ENCODE peak calls at places on chromosomes 11 and 22, in four cellular contexts. B is HepG2, Q is WTC11, J is K562. Z is an unnamed sample.

GRCh38 chr11:95556342-95557151 is 233.0 kb downstream of the FAM76B start:
- DNase-seq in Q (no peak), B (no peak), J (no peak), Z (no peak)

GRCh38 chr11:35274909-35275807 is 136.2 kb downstream of the CD44 start:
- DNase-seq in J (no peak), Q (no peak), B (peak), Z (no peak)

GRCh38 chr11:68373810-68374501 is 61.6 kb downstream of the LRP5 start:
- DNase-seq in B (peak), J (no peak), Q (no peak), Z (no peak)

GRCh38 chr11:4697583-4697982 is at the start of gene OR51E2:
- DNase-seq in J (no peak), Q (no peak), B (no peak), Z (no peak)

GRCh38 chr11:122656073-122656630 is 630 bp downstream of the UBASH3B start:
- DNase-seq in Q (peak), J (peak), B (no peak), Z (peak)

GRCh38 chr11:126310229-126310991 is 6.5 kb downstream of the DCPS start:
- DNase-seq in Q (peak), B (peak), J (peak), Z (peak)

GRCh38 chr11:911031-911889 is 650 bp upstream of the CHID1 start:
- DNase-seq in J (peak), B (no peak), Q (peak), Z (peak)

GRCh38 chr22:22944268-22944985 is 56.8 kb downstream of the IGLL5 start:
- DNase-seq in B (no peak), J (peak), Q (no peak), Z (no peak)

GRCh38 chr11:19573666-19574065 is 139.0 kb upstream of the NAV2 start:
- DNase-seq in B (no peak), J (no peak), Q (no peak), Z (no peak)

GRCh38 chr11:101128571-101129202 is 926 bp downstream of the PGR start:
- DNase-seq in Q (peak), J (no peak), B (no peak), Z (no peak)

GRCh38 chr11:17275376-17276235 is 933 bp upstream of the NUCB2 start:
- DNase-seq in B (peak), J (no peak), Q (no peak), Z (no peak)

GRCh38 chr22:46866591-46866990 is 104.1 kb downstream of the TBC1D22A start:
- DNase-seq in J (no peak), Q (no peak), B (no peak), Z (no peak)

GRCh38 chr22:48099251-48099650 is 1336.8 kb downstream of the TBC1D22A start:
- DNase-seq in J (no peak), Q (no peak), B (no peak), Z (no peak)

GRCh38 chr11:63567044-63567840 is 4.1 kb upstream of the PLAAT2 start:
- DNase-seq in B (peak), Q (no peak), J (peak), Z (no peak)

GRCh38 chr11:116224154-116224888 is 548.5 kb downstream of the BUD13 start:
- DNase-seq in Q (peak), B (peak), J (peak), Z (peak)
- TF ChIP-seq SP1 in Q (no peak), B (no peak), J (no peak), Z (no peak)

GRCh38 chr11:111327908-111328624 is 29.7 kb downstream of the POU2AF3 start:
- DNase-seq in J (no peak), B (no peak), Q (no peak), Z (no peak)
- TF ChIP-seq ELF4 in J (no peak), B (no peak), Q (no peak), Z (no peak)

GRCh38 chr11:114173836-114174235 is 114.3 kb downstream of the ZBTB16 start:
- DNase-seq in B (no peak), Q (no peak), J (no peak), Z (no peak)

GRCh38 chr11:114172871-114173444 is 113.4 kb downstream of the ZBTB16 start:
- DNase-seq in B (no peak), Q (no peak), J (no peak), Z (no peak)

GRCh38 chr11:114170226-114170625 is 110.7 kb downstream of the ZBTB16 start:
- DNase-seq in Q (no peak), J (no peak), B (no peak), Z (no peak)

GRCh38 chr11:114171257-114172054 is 111.9 kb downstream of the ZBTB16 start:
- DNase-seq in Q (no peak), J (no peak), B (peak), Z (no peak)

GRCh38 chr11:114172055-114172861 is 112.7 kb downstream of the ZBTB16 start:
- DNase-seq in J (no peak), Q (no peak), B (no peak), Z (no peak)
- TF ChIP-seq SP1 in J (no peak), Q (no peak), B (no peak), Z (no peak)

DNA sequence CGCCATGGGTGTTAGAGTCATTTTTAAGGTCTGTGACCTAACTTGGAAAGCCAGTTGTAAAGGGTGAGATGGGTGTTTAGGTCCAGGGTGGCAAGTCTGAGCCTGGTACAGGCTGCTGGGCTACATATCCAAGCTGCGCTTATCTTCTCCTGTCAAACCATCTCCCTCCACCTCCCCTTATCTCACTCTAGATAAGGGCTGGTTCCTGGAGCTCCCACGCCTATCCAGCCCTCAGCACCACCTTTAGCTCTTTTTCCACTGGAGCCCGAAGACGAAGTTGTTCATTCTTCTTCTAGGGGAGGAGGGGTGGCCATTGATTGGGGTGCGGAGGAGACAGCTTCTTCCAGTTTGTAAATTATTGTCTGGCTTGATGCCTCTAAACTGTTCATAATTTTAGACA is 48.5 kb downstream of the MICAL2 start:
- DNase-seq in Q (no peak), J (no peak), B (no peak), Z (no peak)
- TF ChIP-seq ELF4 in Q (no peak), J (no peak), B (no peak), Z (no peak)

DNA sequence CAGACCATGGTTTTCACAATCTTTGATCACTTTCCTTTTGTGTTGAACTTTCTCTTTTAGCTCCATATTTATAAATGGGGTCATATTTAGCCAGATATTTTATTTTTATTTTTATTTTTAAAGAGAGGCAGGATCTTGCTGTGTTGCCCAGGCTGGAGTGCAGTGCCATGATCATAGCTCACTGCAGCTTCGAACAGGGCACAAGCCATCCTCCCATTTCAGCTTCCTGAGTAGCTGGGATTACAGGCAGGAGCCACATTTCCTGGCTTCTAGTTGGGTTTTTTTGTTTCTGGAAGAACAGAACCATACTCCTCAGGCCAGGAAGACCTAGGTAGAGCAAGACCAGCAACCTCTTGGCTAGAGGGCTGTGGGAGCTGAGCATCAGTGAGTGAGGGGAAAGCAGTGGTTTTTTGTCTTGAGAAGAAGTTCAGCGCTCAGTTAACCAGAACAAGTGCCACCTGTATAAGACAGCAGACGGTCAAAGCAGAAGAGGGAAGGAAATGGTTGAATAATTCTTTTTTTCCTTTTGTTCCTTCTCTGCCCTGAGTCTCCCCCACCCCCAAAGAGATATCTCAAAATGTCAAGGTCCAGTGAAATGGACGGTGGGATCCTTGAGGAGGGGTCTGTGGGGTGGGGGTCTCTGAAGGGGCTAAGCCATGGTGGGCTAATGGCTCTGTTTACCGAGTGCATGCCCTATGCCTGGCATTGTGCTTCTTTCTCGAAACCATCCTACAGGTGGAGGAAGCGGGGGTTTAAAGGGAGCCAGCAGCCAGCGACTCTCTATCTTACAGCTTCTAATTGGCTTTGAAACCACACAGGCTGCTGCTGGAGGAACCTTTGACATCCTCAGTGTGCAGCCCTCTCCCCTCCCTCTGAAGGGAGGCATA is 63.0 kb downstream of the PTPRJ start:
- DNase-seq in Q (no peak), J (no peak), B (no peak), Z (no peak)
- TF ChIP-seq SP1 in Q (no peak), J (no peak), B (no peak), Z (no peak)

GRCh38 chr22:43881091-43882061 is 10.4 kb downstream of the PNPLA5 start:
- DNase-seq in B (no peak), J (no peak), Q (no peak), Z (no peak)

GRCh38 chr22:43884600-43885318 is 7.1 kb downstream of the PNPLA5 start:
- DNase-seq in Q (peak), J (peak), B (no peak), Z (peak)

GRCh38 chr22:43883719-43884415 is 7.9 kb downstream of the PNPLA5 start:
- DNase-seq in J (no peak), B (no peak), Q (no peak), Z (no peak)

GRCh38 chr22:43882122-43882767 is 9.6 kb downstream of the PNPLA5 start:
- DNase-seq in J (no peak), B (no peak), Q (no peak), Z (no peak)

DNA sequence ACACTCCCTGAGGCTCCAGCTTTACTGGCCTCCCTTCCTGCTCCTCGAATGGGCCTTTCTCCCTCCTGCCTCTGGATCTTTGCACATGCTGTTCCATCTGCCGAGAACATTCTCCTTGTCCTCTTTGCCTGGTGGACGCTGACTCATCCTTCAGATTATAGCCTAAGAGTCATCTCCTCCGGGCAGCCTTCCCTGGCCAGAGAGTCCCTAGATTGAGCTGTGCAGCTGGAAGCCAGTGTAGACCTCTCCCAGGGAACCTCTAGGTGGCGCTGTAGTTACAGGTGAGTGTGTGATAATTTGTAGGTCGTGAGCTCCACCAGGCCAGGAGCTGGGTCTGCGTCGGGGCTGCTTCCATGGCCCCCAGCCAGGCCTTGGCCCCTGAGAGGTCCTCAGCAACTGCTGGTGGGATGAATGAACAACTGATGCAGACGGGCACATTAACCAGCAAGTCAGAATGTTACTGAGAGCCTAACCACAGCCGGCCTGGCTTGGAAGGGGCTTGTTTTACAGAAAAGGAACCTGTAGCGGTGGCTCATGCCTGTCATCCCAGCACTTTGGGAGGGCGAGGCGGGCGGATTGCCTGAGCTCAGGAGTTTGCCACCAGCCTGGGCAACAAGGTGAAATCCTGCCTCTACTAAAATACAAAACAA is 8.7 kb downstream of the PNPLA5 start:
- DNase-seq in J (peak), B (peak), Q (peak), Z (peak)
- TF ChIP-seq ELF4 in J (no peak), B (no peak), Q (no peak), Z (no peak)

DNA sequence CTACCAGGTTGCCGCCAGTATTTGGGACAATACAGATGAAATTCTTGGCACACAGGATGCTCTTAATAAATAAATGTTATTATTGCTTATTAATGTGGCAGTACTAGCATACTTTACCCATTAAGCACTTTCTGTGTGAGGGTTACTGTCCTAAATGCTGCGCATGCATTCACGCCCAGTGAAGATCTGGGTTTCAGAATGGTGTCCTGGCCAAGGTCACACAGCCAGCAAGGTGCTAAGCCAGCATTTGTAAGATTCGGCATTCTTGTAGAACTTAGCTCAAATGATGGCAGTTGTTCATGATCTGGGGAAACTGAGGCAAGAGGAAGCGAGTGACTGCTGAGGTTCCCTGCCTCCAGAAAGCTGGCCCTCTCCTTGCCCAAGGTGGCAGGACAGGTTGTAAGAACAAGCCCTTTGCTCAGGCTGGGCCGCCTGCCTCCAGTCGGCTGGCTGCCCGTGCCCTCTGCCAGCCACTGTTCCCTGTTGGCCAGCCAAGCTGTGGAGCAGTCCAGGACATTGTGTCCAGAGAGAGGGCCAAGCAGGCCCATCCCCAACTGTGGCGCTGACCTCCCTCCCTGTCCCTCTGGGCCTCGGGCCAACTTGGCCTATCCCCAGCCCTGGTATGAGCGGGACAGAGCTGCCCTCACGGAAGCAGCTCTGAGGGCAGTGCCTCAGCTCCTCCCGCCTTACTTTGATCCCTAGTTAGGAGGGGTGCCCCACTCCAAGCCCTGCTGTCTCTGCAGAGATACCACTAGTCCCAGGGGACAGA is 28.8 kb downstream of the TOB2 start:
- DNase-seq in J (no peak), Q (no peak), B (no peak), Z (no peak)
- TF ChIP-seq SP1 in J (no peak), Q (no peak), B (no peak), Z (no peak)